ENCODE peak calls at places on chromosomes 16 and 17, in nine cellular contexts. Q is ascending aorta, W is gastrocnemius medialis, B is body of pancreas, F is transverse colon, A is brain microvascular endothelial cell, U is heart left ventricle, T is GM23338, S is adrenal gland. R is an unnamed sample.

GRCh38 chr17:13575922-13576419 is 25.8 kb downstream of the HS3ST3A1 start:
- DNase-seq in Q (no peak), W (no peak), B (no peak), F (no peak), A (no peak), U (no peak), T (peak; percentile 89), S (no peak), R (no peak)

GRCh38 chr17:8153550-8153956 is 1.3 kb upstream of the PER1 start:
- DNase-seq in Q (peak; percentile 74), W (peak; percentile 86), B (peak; percentile 87), F (peak; percentile 85), A (peak; percentile 94), U (peak; percentile 85), T (peak; percentile 38), S (peak; percentile 86), R (peak; percentile 85)

GRCh38 chr17:81846743-81847689 is 12.2 kb upstream of the PPP1R27 start:
- DNase-seq in Q (no peak), W (no peak), B (no peak), F (no peak), A (no peak), U (no peak), T (no peak), S (peak; percentile 48), R (no peak)

GRCh38 chr16:84360170-84360569 is 8.2 kb upstream of the ATP2C2 start:
- DNase-seq in Q (no peak), W (no peak), B (no peak), F (no peak), A (peak; percentile 6), U (no peak), T (no peak), S (no peak), R (no peak)

GRCh38 chr16:27286446-27286845 is 17.9 kb upstream of the NSMCE1 start:
- DNase-seq in Q (no peak), W (no peak), B (no peak), F (no peak), A (peak; percentile 93), U (peak; percentile 30), T (no peak), S (peak; percentile 39), R (no peak)

GRCh38 chr16:49930841-49931240 is 74.9 kb upstream of the ZNF423 start:
- DNase-seq in Q (no peak), W (no peak), B (no peak), F (no peak), A (no peak), U (no peak), T (no peak), S (no peak), R (no peak)

GRCh38 chr17:16973760-16974540 is 2.0 kb upstream of the TNFRSF13B start:
- DNase-seq in Q (no peak), W (no peak), B (no peak), F (no peak), A (no peak), U (no peak), T (no peak), S (no peak), R (no peak)

GRCh38 chr16:75286996-75287395 is 35.6 kb upstream of the BCAR1 start:
- DNase-seq in Q (no peak), W (no peak), B (no peak), F (no peak), A (no peak), U (no peak), T (no peak), S (no peak), R (no peak)

GRCh38 chr16:68369168-68369567 is 58.3 kb downstream of the PRMT7 start:
- DNase-seq in Q (no peak), W (no peak), B (no peak), F (no peak), A (no peak), U (no peak), T (no peak), S (no peak), R (no peak)

GRCh38 chr16:89363621-89364393 is 126.6 kb downstream of the ANKRD11 start:
- DNase-seq in Q (no peak), W (peak; percentile 52), B (peak; percentile 47), F (peak; percentile 51), A (peak; percentile 82), U (no peak), T (no peak), S (no peak), R (peak; percentile 50)

GRCh38 chr17:57708401-57708800 is 36.7 kb downstream of the CCDC182 start:
- DNase-seq in Q (no peak), W (no peak), B (no peak), F (no peak), A (no peak), U (no peak), T (peak; percentile 32), S (no peak), R (peak; percentile 13)

GRCh38 chr16:70018254-70018653 is 67.1 kb downstream of the CLEC18A start:
- DNase-seq in Q (no peak), W (no peak), B (no peak), F (peak; percentile 23), A (peak; percentile 34), U (peak; percentile 23), T (peak; percentile 72), S (no peak), R (no peak)

GRCh38 chr17:16507918-16508533 is 16.0 kb upstream of the LRRC75A start:
- DNase-seq in Q (no peak), W (no peak), B (no peak), F (peak; percentile 40), A (no peak), U (no peak), T (no peak), S (no peak), R (no peak)

GRCh38 chr17:18139092-18139491 is 30.5 kb downstream of the MYO15A start:
- DNase-seq in Q (no peak), W (no peak), B (no peak), F (no peak), A (no peak), U (no peak), T (no peak), S (no peak), R (no peak)

GRCh38 chr16:72291531-72291981 is 119.6 kb upstream of the PMFBP1 start:
- DNase-seq in Q (no peak), W (no peak), B (no peak), F (no peak), A (peak; percentile 83), U (no peak), T (no peak), S (peak; percentile 21), R (no peak)

GRCh38 chr17:75032896-75033294 is 13.9 kb downstream of the ATP5PD start:
- DNase-seq in Q (no peak), W (no peak), B (no peak), F (no peak), A (peak; percentile 16), U (peak; percentile 56), T (no peak), S (peak; percentile 70), R (no peak)

GRCh38 chr17:12624221-12624620 is 41.5 kb upstream of the MYOCD start:
- DNase-seq in Q (no peak), W (no peak), B (no peak), F (no peak), A (no peak), U (no peak), T (no peak), S (no peak), R (no peak)

DNA sequence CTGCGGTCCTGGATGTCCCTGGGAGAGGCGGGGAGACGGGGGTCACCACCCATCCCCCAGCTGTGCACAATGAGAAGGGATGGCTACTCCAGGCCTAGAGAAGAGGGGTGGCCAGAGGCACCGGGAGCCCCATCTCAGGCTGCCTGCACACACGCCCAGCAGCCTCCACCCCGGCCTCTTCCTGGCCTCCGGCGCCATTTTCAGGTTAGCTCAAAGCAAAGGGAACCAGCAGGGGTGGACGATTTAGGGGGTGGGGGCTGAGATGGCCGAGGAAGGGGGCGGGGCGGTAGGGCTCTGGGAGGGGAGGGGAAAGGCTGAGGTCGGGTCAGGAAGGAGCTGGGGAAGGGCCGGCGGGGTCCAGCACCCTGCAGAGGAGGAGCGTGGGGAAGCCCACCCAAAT is 42.8 kb downstream of the SRCIN1 start:
- DNase-seq in Q (no peak), W (no peak), B (no peak), F (no peak), A (no peak), U (no peak), T (peak; percentile 81), S (no peak), R (no peak)
- H3K4me3 ChIP-seq in Q (no peak overlapping the region), W (no peak overlapping the region), B (no peak overlapping the region), F (no peak overlapping the region), A (no peak overlapping the region), U (no peak overlapping the region), T (peak overlapping the region; percentile 75), S (no peak overlapping the region), R (no peak overlapping the region)

GRCh38 chr17:41366070-41366469 is 3.5 kb downstream of the KRT33B start:
- DNase-seq in Q (no peak), W (no peak), B (no peak), F (no peak), A (no peak), U (no peak), T (no peak), S (no peak), R (no peak)
- H3K27ac ChIP-seq in Q (no peak overlapping the region), W (no peak overlapping the region), B (no peak overlapping the region), F (no peak overlapping the region), A (no peak overlapping the region), U (no peak overlapping the region), T (no peak overlapping the region), S (no peak overlapping the region), R (no peak overlapping the region)

DNA sequence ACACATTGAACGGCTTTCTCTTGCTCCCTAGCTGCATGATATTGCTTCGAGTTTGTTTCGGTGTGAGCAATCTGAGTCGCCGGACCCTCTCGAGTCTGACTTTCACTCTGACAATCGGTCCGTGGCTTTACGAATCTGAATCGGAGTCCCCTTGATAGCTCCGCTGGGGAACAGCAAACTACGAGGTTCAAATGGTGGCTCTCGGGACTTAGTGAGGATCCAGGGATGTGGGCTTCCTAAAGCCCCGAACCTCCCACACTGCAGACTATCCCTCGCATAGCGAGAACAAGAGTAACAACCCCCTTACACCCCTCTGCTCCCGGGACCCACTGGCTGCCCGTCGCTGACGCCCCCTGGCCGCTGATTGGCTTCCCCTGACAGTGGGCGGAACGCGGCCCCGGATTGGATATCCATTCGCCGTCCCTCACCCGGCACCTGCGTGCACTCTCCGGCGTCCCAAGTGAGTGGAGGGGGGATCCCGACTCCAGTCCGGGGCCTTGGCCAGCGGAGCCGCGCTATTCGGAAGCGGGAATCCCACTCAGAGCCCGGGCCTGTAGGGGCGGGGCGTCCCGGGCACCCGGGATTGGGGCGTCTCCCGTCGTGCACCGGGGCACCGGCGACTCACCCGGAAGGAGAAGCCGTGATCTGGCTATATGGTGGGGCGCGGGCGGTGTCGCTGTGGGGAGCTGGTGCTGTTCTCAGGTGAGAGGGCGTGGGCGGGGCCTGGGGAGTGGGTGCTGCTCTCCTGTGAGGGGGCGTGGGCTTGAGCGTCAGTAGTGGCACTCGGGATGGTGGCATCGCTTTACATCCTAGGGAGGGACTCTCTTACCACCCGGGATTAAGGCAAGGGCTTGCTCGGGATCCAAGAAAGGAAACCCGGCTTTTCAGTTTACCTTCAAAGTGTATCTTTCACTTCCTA is at the start of gene SNX11:
- DNase-seq in Q (peak; percentile 79), W (peak; percentile 87), B (peak; percentile 91), F (peak; percentile 96), A (peak; percentile 82), U (peak; percentile 90), T (peak; percentile 98), S (peak; percentile 92), R (peak; percentile 92)
- TF ChIP-seq CTCF in Q (no peak), W (no peak), B (no peak), F (no peak), A (peak; percentile 14), U (no peak), T (peak; percentile 5), S (no peak), R (no peak)

DNA sequence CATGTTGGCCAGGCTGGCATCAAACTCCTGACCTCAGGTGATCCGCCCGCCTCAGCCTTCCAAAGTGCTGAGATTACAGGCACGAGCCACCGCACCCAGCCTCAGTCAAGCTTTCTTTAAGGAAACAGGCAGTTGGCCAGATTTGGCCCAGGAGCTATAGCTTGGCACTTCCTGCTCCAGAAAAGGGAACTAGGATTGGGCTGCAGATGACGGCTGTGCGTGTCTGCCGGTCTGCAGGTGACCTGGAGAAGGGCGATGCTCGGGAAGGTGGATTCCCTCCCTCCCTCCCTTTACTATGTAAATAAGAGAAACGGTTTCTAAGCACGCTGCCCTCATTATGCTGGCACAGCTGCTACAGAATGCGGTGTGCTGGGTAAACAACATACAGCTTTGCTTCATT is 215.9 kb downstream of the RPTOR start:
- DNase-seq in Q (no peak), W (no peak), B (no peak), F (peak; percentile 73), A (no peak), U (no peak), T (no peak), S (no peak), R (peak; percentile 50)
- H3K4me3 ChIP-seq in Q (no peak overlapping the region), W (no peak overlapping the region), B (no peak overlapping the region), F (no peak overlapping the region), A (no peak overlapping the region), U (no peak overlapping the region), T (no peak overlapping the region), S (no peak overlapping the region), R (no peak overlapping the region)

R was measured in lung.